ENCODE peak calls at places on chromosome 3, in seven cellular contexts. N, G, P, V, O, X and B are unnamed samples.

GRCh38 chr3:104952160-104952559 is 414.5 kb upstream of the ALCAM start:
- DNase-seq in N (peak; percentile 2), G (no peak), P (no peak), V (no peak), O (no peak), X (no peak), B (no peak)

GRCh38 chr3:58116161-58116955 is 94.4 kb downstream of the DNASE1L3 start:
- DNase-seq in N (no peak), G (no peak), P (no peak), V (no peak), O (no peak), X (peak; percentile 83), B (no peak)

GRCh38 chr3:77038928-77039605 is 832 bp upstream of the ROBO2 start:
- DNase-seq in N (no peak), G (peak; percentile 68), P (no peak), V (no peak), O (no peak), X (no peak), B (peak; percentile 11)

GRCh38 chr3:33977227-33977626 is 178.8 kb downstream of the PDCD6IP start:
- DNase-seq in N (no peak), G (no peak), P (no peak), V (no peak), O (no peak), X (no peak), B (no peak)

GRCh38 chr3:78887608-78888011 is 880.2 kb downstream of the ROBO1 start:
- DNase-seq in N (no peak), G (no peak), P (no peak), V (no peak), O (no peak), X (peak; percentile 34), B (peak; percentile 60)

GRCh38 chr3:194137314-194138097 is 1.6 kb downstream of the HES1 start:
- DNase-seq in N (peak; percentile 65), G (peak; percentile 70), P (peak; percentile 59), V (peak; percentile 74), O (peak; percentile 29), X (no peak), B (peak; percentile 68)

GRCh38 chr3:98563661-98564281 is 29.6 kb downstream of the CPOX start:
- DNase-seq in N (no peak), G (no peak), P (no peak), V (no peak), O (no peak), X (no peak), B (peak; percentile 61)

GRCh38 chr3:31285808-31286486 is 246.8 kb upstream of the STT3B start:
- DNase-seq in N (no peak), G (no peak), P (no peak), V (no peak), O (peak; percentile 92), X (no peak), B (no peak)

GRCh38 chr3:98956008-98956407 is 54.5 kb upstream of the DCBLD2 start:
- DNase-seq in N (no peak), G (no peak), P (no peak), V (no peak), O (no peak), X (no peak), B (no peak)

GRCh38 chr3:125356140-125357026 is 18.7 kb downstream of the ZNF148 start:
- DNase-seq in N (no peak), G (no peak), P (no peak), V (no peak), O (no peak), X (no peak), B (no peak)

GRCh38 chr3:178284180-178284579 is 252.1 kb upstream of the KCNMB2 start:
- DNase-seq in N (no peak), G (no peak), P (no peak), V (no peak), O (no peak), X (no peak), B (no peak)

GRCh38 chr3:174859756-174860155 is 622 bp downstream of the NAALADL2 start:
- DNase-seq in N (no peak), G (no peak), P (no peak), V (no peak), O (no peak), X (no peak), B (no peak)
- H3K27ac ChIP-seq in N (no peak overlapping the region), G (no peak overlapping the region), P (no peak overlapping the region), V (no peak overlapping the region), O (no peak overlapping the region), X (no peak overlapping the region), B (no peak overlapping the region)

GRCh38 chr3:49745986-49746385 is 22.2 kb upstream of the GMPPB start:
- DNase-seq in N (no peak), G (no peak), P (no peak), V (no peak), O (no peak), X (no peak), B (peak; percentile 72)
- TF ChIP-seq USF2 in N (no peak), G (no peak), P (no peak), V (no peak), O (no peak), X (no peak), B (no peak)

GRCh38 chr3:135226057-135226456 is 431.0 kb downstream of the EPHB1 start:
- DNase-seq in N (no peak), G (no peak), P (no peak), V (no peak), O (no peak), X (peak; percentile 46), B (no peak)

GRCh38 chr3:135229018-135229495 is 434.0 kb downstream of the EPHB1 start:
- DNase-seq in N (no peak), G (no peak), P (no peak), V (no peak), O (no peak), X (no peak), B (no peak)

GRCh38 chr3:135224963-135225362 is 429.9 kb downstream of the EPHB1 start:
- DNase-seq in N (no peak), G (no peak), P (no peak), V (no peak), O (no peak), X (peak; percentile 25), B (no peak)

GRCh38 chr3:135231646-135232625 is 436.9 kb downstream of the EPHB1 start:
- DNase-seq in N (no peak), G (no peak), P (no peak), V (no peak), O (no peak), X (no peak), B (no peak)

DNA sequence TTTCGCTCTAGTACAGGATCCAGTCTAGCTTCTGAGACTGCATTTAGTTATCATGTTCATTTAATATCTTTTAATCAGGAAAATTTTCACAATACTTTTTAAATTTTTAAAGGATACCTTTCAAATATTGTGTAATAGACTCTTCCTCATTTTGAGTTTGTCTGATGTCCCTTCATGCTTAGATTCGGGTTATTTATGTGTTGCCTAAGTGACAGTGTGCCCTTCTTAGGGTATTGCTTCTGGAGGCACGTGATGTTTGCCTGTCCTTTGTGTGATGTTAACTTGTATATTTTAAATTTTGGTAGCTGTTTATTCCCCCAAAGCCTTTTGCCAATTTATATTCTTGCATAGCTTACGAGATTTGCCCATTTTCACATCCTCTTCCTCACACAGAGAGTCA is 433.1 kb downstream of the EPHB1 start:
- DNase-seq in N (no peak), G (no peak), P (no peak), V (no peak), O (no peak), X (no peak), B (no peak)
- H3K27ac ChIP-seq in N (no peak overlapping the region), G (no peak overlapping the region), P (no peak overlapping the region), V (no peak overlapping the region), O (no peak overlapping the region), X (no peak overlapping the region), B (no peak overlapping the region)

DNA sequence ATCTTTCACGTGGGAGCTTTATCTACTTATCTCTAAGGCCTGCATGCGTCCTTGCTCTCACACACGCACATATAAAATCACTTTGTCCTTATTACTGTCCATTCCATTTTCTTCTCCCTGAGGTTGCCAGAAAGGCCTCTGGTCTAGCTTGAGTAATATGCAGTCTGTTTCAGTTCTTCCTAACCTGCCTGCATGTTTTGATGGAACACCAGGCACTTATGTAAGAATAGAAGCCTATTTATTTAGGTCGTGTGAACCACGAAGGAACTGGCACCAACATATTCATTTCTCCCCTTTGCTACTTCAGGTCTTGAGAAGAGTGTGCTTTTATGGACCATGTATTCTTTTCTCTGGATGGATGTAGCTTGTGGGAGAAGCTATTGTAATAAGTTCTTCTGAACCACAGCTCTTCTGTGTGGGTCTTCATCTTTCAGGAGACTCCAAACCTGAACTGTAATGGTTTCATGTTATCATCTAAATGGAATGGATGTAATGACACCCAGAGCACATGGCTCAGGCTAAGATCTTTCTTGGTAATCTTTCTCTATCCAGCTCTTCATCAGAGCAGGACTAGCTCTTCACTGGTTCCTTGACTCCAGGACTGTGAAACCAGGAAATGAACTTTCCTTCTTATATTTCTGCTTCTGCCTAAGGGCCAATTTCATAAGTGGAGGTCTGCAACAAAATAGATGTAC is 53.8 kb downstream of the UBE2E2 start:
- DNase-seq in N (no peak), G (no peak), P (no peak), V (no peak), O (no peak), X (peak; percentile 16), B (no peak)
- TF ChIP-seq USF2 in N (no peak), G (no peak), P (no peak), V (no peak), O (no peak), X (no peak), B (no peak)

GRCh38 chr3:72891053-72891855 is 3.4 kb downstream of the GXYLT2 start:
- DNase-seq in N (no peak), G (no peak), P (peak; percentile 19), V (peak; percentile 63), O (peak; percentile 46), X (no peak), B (peak; percentile 100)
- H3K27ac ChIP-seq in N (peak overlapping the region; percentile 51), G (no peak overlapping the region), P (peak overlapping the region; percentile 17), V (peak overlapping the region; percentile 92), O (no peak overlapping the region), X (no peak overlapping the region), B (peak overlapping the region; percentile 50)

DNA sequence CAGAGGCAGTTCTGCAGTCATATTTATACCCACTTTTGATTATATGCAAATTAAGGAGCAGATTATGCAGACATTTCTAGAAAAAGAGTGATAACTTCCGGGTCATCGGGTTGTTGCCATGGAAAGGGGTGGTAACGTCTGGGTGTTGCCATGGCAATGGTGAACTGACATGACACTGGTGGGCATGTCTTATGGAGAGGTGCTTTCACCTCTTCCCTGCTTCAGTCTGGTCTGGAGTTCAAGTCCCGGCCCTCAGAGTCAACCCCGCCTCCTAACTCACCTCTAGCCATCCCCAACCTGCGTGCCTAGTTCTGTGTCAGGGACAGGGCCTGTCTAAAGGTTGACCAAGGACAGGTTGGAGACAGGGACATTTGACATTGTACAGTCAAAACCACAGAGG is 95.9 kb downstream of the LSM3 start:
- DNase-seq in N (no peak), G (no peak), P (no peak), V (no peak), O (no peak), X (no peak), B (no peak)
- TF ChIP-seq USF2 in N (no peak), G (no peak), P (no peak), V (no peak), O (no peak), X (no peak), B (no peak)